ENCODE peak calls at places on chromosomes 1 and 21, in eight cellular contexts. E, U, R, Q, A, C, G and J are unnamed samples.

GRCh38 chr1:226625326-226625725 is 76.8 kb downstream of the STUM start:
- DNase-seq in E (no peak), U (no peak), R (no peak), Q (no peak), A (no peak), C (no peak), G (peak; percentile 61), J (no peak)

GRCh38 chr1:27000817-27001460 is 7.4 kb downstream of the TRNP1 start:
- DNase-seq in E (no peak), U (no peak), R (no peak), Q (no peak), A (no peak), C (no peak), G (no peak), J (no peak)

GRCh38 chr1:152515454-152515823 is 1.2 kb downstream of the CRCT1 start:
- DNase-seq in E (no peak), U (no peak), R (no peak), Q (no peak), A (no peak), C (no peak), G (no peak), J (no peak)

GRCh38 chr1:183349201-183349711 is 68.9 kb downstream of the NMNAT2 start:
- DNase-seq in E (no peak), U (no peak), R (peak; percentile 49), Q (no peak), A (no peak), C (no peak), G (no peak), J (peak; percentile 53)

GRCh38 chr1:27992271-27992670 is 32.5 kb downstream of the XKR8 start:
- DNase-seq in E (peak; percentile 36), U (no peak), R (no peak), Q (no peak), A (no peak), C (peak; percentile 25), G (peak; percentile 87), J (no peak)

GRCh38 chr21:38261851-38262250 is 5.1 kb downstream of the KCNJ15 start:
- DNase-seq in E (no peak), U (no peak), R (no peak), Q (no peak), A (no peak), C (no peak), G (no peak), J (no peak)

GRCh38 chr21:26842976-26843911 is 2.0 kb downstream of the ADAMTS1 start:
- DNase-seq in E (peak; percentile 31), U (peak; percentile 93), R (peak; percentile 81), Q (peak; percentile 91), A (peak; percentile 68), C (no peak), G (peak; percentile 80), J (peak; percentile 97)

GRCh38 chr21:39696620-39697019 is 48.4 kb upstream of the IGSF5 start:
- DNase-seq in E (no peak), U (no peak), R (no peak), Q (peak; percentile 73), A (no peak), C (no peak), G (no peak), J (peak; percentile 31)

GRCh38 chr1:1373493-1374067 is 1.4 kb downstream of the AURKAIP1 start:
- DNase-seq in E (no peak), U (no peak), R (no peak), Q (no peak), A (no peak), C (no peak), G (no peak), J (no peak)

GRCh38 chr1:22903113-22903512 is 69.6 kb downstream of the LACTBL1 start:
- DNase-seq in E (no peak), U (no peak), R (peak; percentile 26), Q (no peak), A (no peak), C (no peak), G (no peak), J (peak; percentile 33)

GRCh38 chr1:116990612-116991151 is 10.9 kb upstream of the CD101 start:
- DNase-seq in E (no peak), U (peak; percentile 74), R (no peak), Q (peak; percentile 47), A (no peak), C (no peak), G (no peak), J (peak; percentile 99)

GRCh38 chr1:17423781-17424245 is 15.7 kb downstream of the RCC2 start:
- DNase-seq in E (no peak), U (no peak), R (no peak), Q (no peak), A (no peak), C (no peak), G (no peak), J (no peak)

GRCh38 chr1:151934048-151934493 is 24.8 kb upstream of the THEM4 start:
- DNase-seq in E (peak; percentile 32), U (no peak), R (no peak), Q (peak; percentile 74), A (peak; percentile 44), C (peak; percentile 64), G (no peak), J (peak; percentile 63)

GRCh38 chr1:212638419-212639151 is 30.0 kb downstream of the ATF3 start:
- DNase-seq in E (no peak), U (no peak), R (no peak), Q (no peak), A (no peak), C (no peak), G (no peak), J (peak; percentile 17)

GRCh38 chr1:22287273-22287672 is 144.4 kb upstream of the WNT4 start:
- DNase-seq in E (no peak), U (no peak), R (no peak), Q (no peak), A (no peak), C (no peak), G (no peak), J (no peak)